ENCODE peak calls at places on chromosomes 7 and 10, in four cellular contexts. One of them, this sample, is unnamed.

GRCh38 chr10:29908977-29909376 is 150.4 kb downstream of the JCAD start:
- DNase-seq in thyroid gland: no peak
- DNase-seq in tibial artery: no peak
- DNase-seq in cardiac muscle cell: no peak
- DNase-seq in this sample: no peak

GRCh38 chr7:144728556-144728955 is 107.3 kb downstream of the TPK1 start:
- DNase-seq in cardiac muscle cell: no peak
- DNase-seq in thyroid gland: no peak
- DNase-seq in tibial artery: no peak
- DNase-seq in this sample: no peak

GRCh38 chr10:80444646-80445319 is 9.3 kb upstream of the TSPAN14 start:
- DNase-seq in cardiac muscle cell: peak; percentile 67
- DNase-seq in thyroid gland: peak; percentile 74
- DNase-seq in tibial artery: peak; percentile 73
- DNase-seq in this sample: peak; percentile 80

GRCh38 chr7:48298779-48299178 is 127.5 kb downstream of the ABCA13 start:
- DNase-seq in cardiac muscle cell: no peak
- DNase-seq in tibial artery: no peak
- DNase-seq in thyroid gland: no peak
- DNase-seq in this sample: no peak

GRCh38 chr10:6203331-6204062 is 765 bp downstream of the PFKFB3 start:
- DNase-seq in thyroid gland: peak; percentile 60
- DNase-seq in tibial artery: peak; percentile 52
- DNase-seq in cardiac muscle cell: peak; percentile 82
- DNase-seq in this sample: peak; percentile 84

GRCh38 chr10:4050061-4050460 is 265.1 kb upstream of the KLF6 start:
- DNase-seq in tibial artery: no peak
- DNase-seq in thyroid gland: no peak
- DNase-seq in cardiac muscle cell: no peak
- DNase-seq in this sample: no peak

GRCh38 chr7:75915416-75916156 is 631 bp downstream of the POR start:
- DNase-seq in cardiac muscle cell: no peak
- DNase-seq in thyroid gland: peak; percentile 74
- DNase-seq in tibial artery: peak; percentile 31
- DNase-seq in this sample: no peak

GRCh38 chr7:44849277-44850210 is 1.7 kb upstream of the H2AZ2 start:
- DNase-seq in tibial artery: no peak
- DNase-seq in thyroid gland: no peak
- DNase-seq in cardiac muscle cell: no peak
- DNase-seq in this sample: no peak

GRCh38 chr7:2651336-2651735 is 19.6 kb downstream of the TTYH3 start:
- DNase-seq in thyroid gland: no peak
- DNase-seq in tibial artery: no peak
- DNase-seq in cardiac muscle cell: peak; percentile 55
- DNase-seq in this sample: no peak

GRCh38 chr7:3194501-3195141 is 106.4 kb upstream of the SDK1 start:
- DNase-seq in thyroid gland: no peak
- DNase-seq in tibial artery: no peak
- DNase-seq in cardiac muscle cell: no peak
- DNase-seq in this sample: no peak

GRCh38 chr7:2542011-2542923 is 13.1 kb downstream of the BRAT1 start:
- DNase-seq in tibial artery: no peak
- DNase-seq in thyroid gland: no peak
- DNase-seq in cardiac muscle cell: no peak
- DNase-seq in this sample: peak; percentile 63

GRCh38 chr7:106065560-106066500 is 46.3 kb downstream of the SYPL1 start:
- DNase-seq in tibial artery: no peak
- DNase-seq in thyroid gland: peak; percentile 81
- DNase-seq in cardiac muscle cell: no peak
- DNase-seq in this sample: no peak
- TF ChIP-seq CTCF in tibial artery: no peak
- TF ChIP-seq CTCF in thyroid gland: no peak
- TF ChIP-seq CTCF in cardiac muscle cell: no peak
- TF ChIP-seq CTCF in this sample: no peak

GRCh38 chr10:91590142-91590903 is 42.5 kb downstream of the PPP1R3C start:
- DNase-seq in tibial artery: peak; percentile 75
- DNase-seq in cardiac muscle cell: no peak
- DNase-seq in thyroid gland: peak; percentile 60
- DNase-seq in this sample: no peak

GRCh38 chr10:91590904-91591791 is 41.7 kb downstream of the PPP1R3C start:
- DNase-seq in thyroid gland: no peak
- DNase-seq in tibial artery: no peak
- DNase-seq in cardiac muscle cell: peak; percentile 64
- DNase-seq in this sample: no peak

GRCh38 chr10:91592282-91593020 is 40.4 kb downstream of the PPP1R3C start:
- DNase-seq in thyroid gland: no peak
- DNase-seq in cardiac muscle cell: no peak
- DNase-seq in tibial artery: no peak
- DNase-seq in this sample: no peak

GRCh38 chr10:91593366-91593765 is 39.5 kb downstream of the PPP1R3C start:
- DNase-seq in thyroid gland: no peak
- DNase-seq in tibial artery: no peak
- DNase-seq in cardiac muscle cell: no peak
- DNase-seq in this sample: no peak

DNA sequence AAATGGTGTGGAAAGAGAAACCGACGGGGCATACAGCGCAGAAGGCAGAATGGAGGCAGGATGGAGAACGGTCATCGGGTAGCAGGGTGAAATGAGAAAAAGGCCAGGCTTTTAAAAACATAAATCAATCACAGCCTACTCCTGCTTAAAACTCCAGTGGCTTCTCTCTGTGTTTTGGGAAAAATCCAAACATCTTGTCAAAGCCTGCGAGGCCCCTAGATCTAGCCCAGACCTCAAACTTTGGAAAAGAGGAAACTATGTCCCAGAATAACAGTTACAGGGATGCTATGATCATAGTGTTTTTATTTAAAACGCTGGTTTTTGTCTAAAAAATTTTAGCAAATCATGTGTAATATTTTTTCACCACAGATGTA is 41.1 kb downstream of the PPP1R3C start:
- DNase-seq in thyroid gland: no peak
- DNase-seq in tibial artery: no peak
- DNase-seq in cardiac muscle cell: no peak
- DNase-seq in this sample: no peak
- H3K27ac ChIP-seq in thyroid gland: no peak overlapping the region
- H3K27ac ChIP-seq in tibial artery: peak overlapping the region; percentile 83
- H3K27ac ChIP-seq in cardiac muscle cell: peak overlapping the region; percentile 96
- H3K27ac ChIP-seq in this sample: peak overlapping the region; percentile 70

DNA sequence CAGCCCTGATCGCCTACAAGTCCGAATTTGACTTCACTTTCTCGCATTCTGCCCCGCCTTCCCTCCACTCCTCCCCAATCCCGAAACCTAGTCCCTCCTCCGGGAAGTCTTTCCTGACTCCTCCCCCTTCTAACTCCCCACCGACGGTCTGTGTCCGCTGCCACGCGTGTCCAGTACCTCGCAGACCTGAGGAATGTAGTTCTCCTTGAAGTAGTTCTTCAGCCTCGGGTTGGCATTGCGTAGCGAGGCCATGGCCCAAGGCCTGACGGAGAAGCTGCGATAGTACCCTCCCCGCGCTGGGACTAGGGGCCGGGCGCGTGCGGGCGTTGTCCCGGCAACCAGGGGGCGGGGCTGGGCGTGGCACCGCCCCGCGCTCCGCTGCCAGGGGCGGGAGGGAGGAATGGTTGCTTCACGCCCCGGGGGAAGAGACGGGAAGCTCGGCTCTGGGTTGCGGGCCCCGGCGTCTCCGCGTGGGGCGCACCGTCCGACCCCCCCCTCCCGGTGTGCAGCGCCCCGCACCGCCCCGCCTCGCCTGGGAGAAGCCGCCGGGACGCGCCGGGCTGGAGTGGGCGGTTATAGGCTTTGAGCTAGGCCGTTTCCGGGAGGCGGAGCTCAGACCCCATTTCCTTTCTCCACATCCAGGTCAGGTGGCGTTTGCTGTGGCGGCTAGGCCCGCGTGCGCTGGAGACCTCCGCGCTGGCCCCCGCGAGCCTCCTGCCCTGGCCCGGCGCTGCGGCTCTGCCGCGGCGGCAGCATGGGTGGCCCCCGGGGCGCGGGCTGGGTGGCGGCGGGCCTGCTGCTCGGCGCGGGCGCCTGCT is at the start of the genes ARMC10 and FBXL13:
- DNase-seq in tibial artery: peak; percentile 90
- DNase-seq in cardiac muscle cell: peak; percentile 92
- DNase-seq in thyroid gland: peak; percentile 91
- DNase-seq in this sample: peak; percentile 96
- TF ChIP-seq CTCF in tibial artery: peak; percentile 34
- TF ChIP-seq CTCF in cardiac muscle cell: peak; percentile 19
- TF ChIP-seq CTCF in thyroid gland: no peak
- TF ChIP-seq CTCF in this sample: peak; percentile 44

DNA sequence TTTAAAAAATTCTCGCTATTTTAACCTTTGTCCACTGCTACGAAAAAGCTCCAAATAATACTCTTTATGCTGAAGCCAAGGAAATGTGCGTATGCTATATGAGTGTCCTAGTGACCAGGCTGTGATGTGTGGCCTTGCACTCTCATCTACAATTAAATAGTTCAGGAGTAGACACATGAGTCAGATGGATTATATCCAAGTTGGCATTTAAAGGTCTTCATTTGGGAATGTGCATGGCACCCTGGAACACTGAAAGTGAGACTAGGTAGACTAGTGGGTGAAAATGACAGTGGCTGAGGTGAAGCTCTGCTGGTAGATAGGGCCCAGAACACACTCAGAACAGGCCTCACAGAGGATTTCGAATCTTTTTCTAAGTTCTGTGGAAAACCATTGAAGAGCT is 604.1 kb upstream of the LRRTM3 start:
- DNase-seq in tibial artery: no peak
- DNase-seq in thyroid gland: no peak
- DNase-seq in cardiac muscle cell: no peak
- DNase-seq in this sample: no peak
- H3K27ac ChIP-seq in tibial artery: no peak overlapping the region
- H3K27ac ChIP-seq in thyroid gland: no peak overlapping the region
- H3K27ac ChIP-seq in cardiac muscle cell: peak overlapping the region; percentile 93
- H3K27ac ChIP-seq in this sample: no peak overlapping the region

GRCh38 chr7:8296362-8296659 is 34.3 kb upstream of the ICA1 start:
- DNase-seq in tibial artery: no peak
- DNase-seq in cardiac muscle cell: no peak
- DNase-seq in thyroid gland: no peak
- DNase-seq in this sample: no peak
- TF ChIP-seq CTCF in tibial artery: no peak
- TF ChIP-seq CTCF in cardiac muscle cell: no peak
- TF ChIP-seq CTCF in thyroid gland: no peak
- TF ChIP-seq CTCF in this sample: no peak

GRCh38 chr7:78702770-78703169 is 750.7 kb downstream of the MAGI2 start:
- DNase-seq in thyroid gland: no peak
- DNase-seq in cardiac muscle cell: no peak
- DNase-seq in tibial artery: no peak
- DNase-seq in this sample: no peak
- H3K27ac ChIP-seq in thyroid gland: no peak overlapping the region
- H3K27ac ChIP-seq in cardiac muscle cell: no peak overlapping the region
- H3K27ac ChIP-seq in tibial artery: peak overlapping the region; percentile 26
- H3K27ac ChIP-seq in this sample: no peak overlapping the region

GRCh38 chr10:74035324-74035723 is 37.4 kb downstream of the VCL start:
- DNase-seq in thyroid gland: no peak
- DNase-seq in tibial artery: no peak
- DNase-seq in cardiac muscle cell: no peak
- DNase-seq in this sample: no peak
- TF ChIP-seq CTCF in thyroid gland: no peak
- TF ChIP-seq CTCF in tibial artery: peak; percentile 15
- TF ChIP-seq CTCF in cardiac muscle cell: peak; percentile 17
- TF ChIP-seq CTCF in this sample: peak; percentile 12

DNA sequence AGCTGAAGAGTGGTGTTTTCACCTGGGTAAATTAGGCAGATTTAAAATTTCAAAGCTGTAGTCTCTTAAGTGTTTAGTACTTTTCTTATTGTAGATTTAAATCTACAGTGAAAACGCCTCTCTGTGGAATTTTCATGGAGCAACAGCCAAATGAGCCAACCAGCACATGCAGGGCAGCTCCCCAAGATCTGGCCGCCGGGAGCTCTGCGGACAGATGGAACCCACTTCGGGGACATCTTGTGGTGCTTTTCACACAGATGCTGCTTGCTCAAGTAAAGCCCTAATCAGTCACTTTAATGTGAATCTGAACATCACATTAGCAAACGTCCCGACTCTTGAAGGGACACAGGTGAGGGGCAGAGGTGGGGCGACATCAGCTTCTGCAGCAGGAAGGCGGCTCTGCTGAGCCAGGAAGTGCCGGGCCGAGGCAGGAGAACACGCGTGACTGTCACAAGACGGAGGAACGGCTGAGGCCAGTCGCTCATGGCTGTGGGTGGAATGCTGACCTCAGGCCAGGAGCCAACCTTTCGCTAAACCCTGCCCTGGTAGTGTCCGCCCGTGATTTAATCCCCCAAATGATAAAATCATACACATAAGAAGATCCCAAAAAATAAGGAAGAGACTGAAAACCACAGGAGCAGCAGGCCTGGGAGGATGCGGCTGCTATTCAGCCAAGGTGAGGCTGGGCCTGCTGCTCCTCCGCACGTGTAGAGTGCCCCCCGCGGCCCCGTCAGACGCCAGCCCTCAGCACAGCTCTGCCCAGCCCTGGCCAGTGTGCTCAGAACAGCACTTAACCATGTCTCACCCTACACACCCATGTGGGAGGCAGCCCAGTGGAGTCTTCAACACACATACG is 256.8 kb downstream of the ZMYND11 start:
- DNase-seq in tibial artery: no peak
- DNase-seq in thyroid gland: no peak
- DNase-seq in cardiac muscle cell: no peak
- DNase-seq in this sample: no peak
- H3K27ac ChIP-seq in tibial artery: no peak overlapping the region
- H3K27ac ChIP-seq in thyroid gland: peak overlapping the region; percentile 33
- H3K27ac ChIP-seq in cardiac muscle cell: no peak overlapping the region
- H3K27ac ChIP-seq in this sample: no peak overlapping the region

This sample was measured in upper lobe of right lung.